ENCODE peak calls at places on chromosome 11, in nine cellular contexts. One of them, this sample, is unnamed.

GRCh38 chr11:35357893-35358292 is 61.5 kb downstream of the SLC1A2 start:
- DNase-seq in lower leg skin: no peak
- DNase-seq in uterus: no peak
- DNase-seq in mesothelial cell of epicardium: no peak
- DNase-seq in Caco-2: no peak
- DNase-seq in testis: no peak
- DNase-seq in right atrium auricular region: peak
- DNase-seq in OCI-LY7: no peak
- DNase-seq in kidney: no peak
- DNase-seq in this sample: no peak

GRCh38 chr11:7275133-7275532 is 23.4 kb downstream of the SYT9 start:
- DNase-seq in testis: no peak
- DNase-seq in uterus: no peak
- DNase-seq in lower leg skin: no peak
- DNase-seq in right atrium auricular region: no peak
- DNase-seq in Caco-2: no peak
- DNase-seq in mesothelial cell of epicardium: no peak
- DNase-seq in OCI-LY7: no peak
- DNase-seq in kidney: no peak
- DNase-seq in this sample: no peak

GRCh38 chr11:83044958-83045712 is 26.6 kb downstream of the RAB30 start:
- DNase-seq in OCI-LY7: peak
- DNase-seq in right atrium auricular region: no peak
- DNase-seq in testis: no peak
- DNase-seq in uterus: no peak
- DNase-seq in lower leg skin: no peak
- DNase-seq in kidney: no peak
- DNase-seq in mesothelial cell of epicardium: no peak
- DNase-seq in Caco-2: no peak
- DNase-seq in this sample: peak

GRCh38 chr11:61732705-61733104 is 19.7 kb upstream of the MYRF start:
- DNase-seq in mesothelial cell of epicardium: no peak
- DNase-seq in uterus: no peak
- DNase-seq in Caco-2: no peak
- DNase-seq in testis: no peak
- DNase-seq in right atrium auricular region: no peak
- DNase-seq in lower leg skin: no peak
- DNase-seq in OCI-LY7: no peak
- DNase-seq in kidney: no peak
- DNase-seq in this sample: no peak

GRCh38 chr11:119758291-119758690 is 29.3 kb upstream of the NECTIN1 start:
- DNase-seq in kidney: no peak
- DNase-seq in right atrium auricular region: no peak
- DNase-seq in uterus: no peak
- DNase-seq in Caco-2: no peak
- DNase-seq in OCI-LY7: no peak
- DNase-seq in lower leg skin: no peak
- DNase-seq in mesothelial cell of epicardium: no peak
- DNase-seq in testis: no peak
- DNase-seq in this sample: no peak

GRCh38 chr11:101436511-101437142 is 147.2 kb downstream of the TRPC6 start:
- DNase-seq in right atrium auricular region: no peak
- DNase-seq in testis: peak
- DNase-seq in lower leg skin: no peak
- DNase-seq in Caco-2: peak
- DNase-seq in kidney: no peak
- DNase-seq in OCI-LY7: peak
- DNase-seq in mesothelial cell of epicardium: no peak
- DNase-seq in uterus: peak
- DNase-seq in this sample: peak

GRCh38 chr11:64603411-64604110 is 12.5 kb downstream of the SLC22A12 start:
- DNase-seq in uterus: no peak
- DNase-seq in mesothelial cell of epicardium: no peak
- DNase-seq in OCI-LY7: no peak
- DNase-seq in right atrium auricular region: no peak
- DNase-seq in kidney: peak
- DNase-seq in testis: no peak
- DNase-seq in Caco-2: no peak
- DNase-seq in lower leg skin: no peak
- DNase-seq in this sample: no peak

GRCh38 chr11:130131957-130132850 is 27.4 kb upstream of the ST14 start:
- DNase-seq in right atrium auricular region: peak
- DNase-seq in mesothelial cell of epicardium: no peak
- DNase-seq in OCI-LY7: peak
- DNase-seq in kidney: no peak
- DNase-seq in testis: peak
- DNase-seq in uterus: peak
- DNase-seq in Caco-2: peak
- DNase-seq in lower leg skin: no peak
- DNase-seq in this sample: peak

GRCh38 chr11:124602193-124602592 is 9.0 kb upstream of the PANX3 start:
- DNase-seq in right atrium auricular region: no peak
- DNase-seq in mesothelial cell of epicardium: no peak
- DNase-seq in OCI-LY7: no peak
- DNase-seq in Caco-2: no peak
- DNase-seq in lower leg skin: no peak
- DNase-seq in kidney: no peak
- DNase-seq in testis: no peak
- DNase-seq in uterus: no peak
- DNase-seq in this sample: no peak

GRCh38 chr11:132310390-132311375 is 940.3 kb downstream of the NTM start:
- DNase-seq in testis: no peak
- DNase-seq in uterus: no peak
- DNase-seq in Caco-2: no peak
- DNase-seq in right atrium auricular region: no peak
- DNase-seq in lower leg skin: no peak
- DNase-seq in OCI-LY7: no peak
- DNase-seq in mesothelial cell of epicardium: no peak
- DNase-seq in kidney: no peak
- DNase-seq in this sample: no peak

GRCh38 chr11:44613081-44613628 is 47.7 kb downstream of the CD82 start:
- DNase-seq in Caco-2: no peak
- DNase-seq in mesothelial cell of epicardium: no peak
- DNase-seq in testis: no peak
- DNase-seq in right atrium auricular region: no peak
- DNase-seq in kidney: peak
- DNase-seq in lower leg skin: no peak
- DNase-seq in uterus: no peak
- DNase-seq in OCI-LY7: no peak
- DNase-seq in this sample: no peak

DNA sequence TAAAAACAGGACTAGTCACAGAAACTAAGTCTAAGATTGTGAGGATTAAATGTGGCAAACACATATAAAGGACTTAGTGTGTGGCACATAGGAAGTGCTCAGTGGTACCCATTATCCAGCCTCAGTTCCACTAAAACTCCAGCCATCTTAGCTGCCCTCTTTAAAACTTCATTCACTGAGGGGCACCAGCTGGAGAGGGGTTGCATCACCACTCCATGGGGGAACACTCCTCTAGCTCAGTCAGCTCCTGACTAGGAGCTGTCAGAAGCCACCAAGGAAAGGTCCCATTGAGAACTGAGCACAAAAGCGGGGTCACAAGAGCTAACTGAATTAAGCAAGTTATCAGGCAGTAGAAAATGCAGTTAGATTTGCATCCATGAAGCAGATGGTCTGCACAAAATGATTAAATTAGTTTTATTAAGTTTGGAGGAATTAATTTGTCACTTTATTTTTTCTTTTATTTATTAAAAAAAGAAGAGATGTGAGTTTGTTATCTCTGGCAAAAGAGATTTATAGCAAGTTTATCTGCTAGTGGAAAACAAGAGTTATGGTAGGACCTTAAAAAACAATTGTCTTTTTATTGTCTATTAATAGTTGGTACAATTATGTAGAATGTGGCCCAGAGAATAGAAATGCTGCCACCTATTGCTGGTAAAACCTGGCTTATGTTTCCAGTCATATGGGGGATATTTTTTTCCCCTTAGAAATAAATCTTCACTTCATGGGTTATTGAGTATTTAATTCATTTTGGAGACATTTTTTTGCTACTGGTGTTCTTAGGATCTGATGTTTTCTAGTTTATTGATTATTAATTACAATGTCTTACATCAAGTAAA is 95.7 kb downstream of the NAV2 start:
- DNase-seq in kidney: no peak
- DNase-seq in lower leg skin: no peak
- DNase-seq in Caco-2: no peak
- DNase-seq in mesothelial cell of epicardium: no peak
- DNase-seq in OCI-LY7: no peak
- DNase-seq in testis: no peak
- DNase-seq in right atrium auricular region: no peak
- DNase-seq in uterus: no peak
- DNase-seq in this sample: no peak
- TF ChIP-seq CTCF in kidney: no peak
- TF ChIP-seq CTCF in lower leg skin: no peak
- TF ChIP-seq CTCF in Caco-2: no peak
- TF ChIP-seq CTCF in mesothelial cell of epicardium: no peak
- TF ChIP-seq CTCF in OCI-LY7: peak
- TF ChIP-seq CTCF in testis: no peak
- TF ChIP-seq CTCF in right atrium auricular region: no peak
- TF ChIP-seq CTCF in uterus: no peak
- TF ChIP-seq CTCF in this sample: no peak

DNA sequence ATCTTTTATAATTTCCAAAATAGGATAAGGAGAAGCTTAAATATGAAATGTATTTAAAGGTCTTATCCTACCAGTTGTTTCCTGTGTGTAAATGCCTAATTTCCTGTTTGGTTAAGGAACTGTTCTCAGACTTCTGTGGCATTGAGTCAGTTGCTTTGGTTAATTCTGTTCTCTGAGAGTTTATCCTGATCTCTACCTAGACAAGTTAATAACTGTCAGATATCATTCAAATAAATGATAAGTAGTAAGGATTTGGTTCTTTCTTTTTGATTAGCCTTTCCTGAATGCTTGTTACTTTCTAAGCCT is 39.5 kb downstream of the CTNND1 start:
- DNase-seq in mesothelial cell of epicardium: no peak
- DNase-seq in OCI-LY7: peak
- DNase-seq in kidney: no peak
- DNase-seq in uterus: no peak
- DNase-seq in Caco-2: no peak
- DNase-seq in testis: no peak
- DNase-seq in right atrium auricular region: no peak
- DNase-seq in lower leg skin: no peak
- DNase-seq in this sample: no peak
- TF ChIP-seq CTCF in mesothelial cell of epicardium: no peak
- TF ChIP-seq CTCF in OCI-LY7: no peak
- TF ChIP-seq CTCF in kidney: no peak
- TF ChIP-seq CTCF in uterus: no peak
- TF ChIP-seq CTCF in Caco-2: no peak
- TF ChIP-seq CTCF in testis: no peak
- TF ChIP-seq CTCF in right atrium auricular region: no peak
- TF ChIP-seq CTCF in lower leg skin: no peak
- TF ChIP-seq CTCF in this sample: no peak

DNA sequence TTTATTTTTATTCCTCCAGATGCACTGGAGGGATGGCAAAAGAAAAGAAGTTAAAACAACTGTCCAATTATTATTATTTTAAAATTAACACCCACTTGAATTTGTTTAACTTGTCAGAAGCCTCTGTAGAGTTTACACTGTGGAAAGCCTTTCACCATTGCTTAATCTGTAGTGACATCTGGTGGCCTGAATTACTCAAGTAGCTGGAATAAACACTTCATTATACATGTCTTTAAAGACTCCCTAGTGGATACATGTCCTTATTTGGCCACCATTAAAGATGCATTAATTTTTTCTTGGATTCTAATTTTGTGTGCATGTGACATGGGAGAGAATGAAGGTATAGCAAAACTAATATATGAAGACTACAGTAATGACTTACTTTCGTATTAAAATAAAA is 1496.5 kb downstream of the FAM181B start:
- DNase-seq in kidney: no peak
- DNase-seq in right atrium auricular region: no peak
- DNase-seq in testis: peak
- DNase-seq in Caco-2: peak
- DNase-seq in uterus: no peak
- DNase-seq in mesothelial cell of epicardium: no peak
- DNase-seq in OCI-LY7: peak
- DNase-seq in lower leg skin: no peak
- DNase-seq in this sample: peak
- TF ChIP-seq CTCF in kidney: peak
- TF ChIP-seq CTCF in right atrium auricular region: no peak
- TF ChIP-seq CTCF in testis: peak
- TF ChIP-seq CTCF in Caco-2: peak
- TF ChIP-seq CTCF in uterus: peak
- TF ChIP-seq CTCF in mesothelial cell of epicardium: peak
- TF ChIP-seq CTCF in OCI-LY7: peak
- TF ChIP-seq CTCF in lower leg skin: no peak
- TF ChIP-seq CTCF in this sample: no peak

GRCh38 chr11:65865550-65866172 is 5.4 kb downstream of the MUS81 start:
- DNase-seq in kidney: peak
- DNase-seq in uterus: peak
- DNase-seq in mesothelial cell of epicardium: no peak
- DNase-seq in Caco-2: no peak
- DNase-seq in lower leg skin: no peak
- DNase-seq in testis: no peak
- DNase-seq in OCI-LY7: no peak
- DNase-seq in right atrium auricular region: no peak
- DNase-seq in this sample: no peak
- TF ChIP-seq CTCF in kidney: no peak
- TF ChIP-seq CTCF in uterus: no peak
- TF ChIP-seq CTCF in mesothelial cell of epicardium: no peak
- TF ChIP-seq CTCF in Caco-2: no peak
- TF ChIP-seq CTCF in lower leg skin: no peak
- TF ChIP-seq CTCF in testis: no peak
- TF ChIP-seq CTCF in OCI-LY7: no peak
- TF ChIP-seq CTCF in right atrium auricular region: no peak
- TF ChIP-seq CTCF in this sample: no peak

This sample was measured in activated CD8-positive, alpha-beta T cell treated with anti-CD3 and anti-CD28 coated beads for 36 hours.